ENCODE peak calls at places on chromosomes 1 and 21, in six cellular contexts. N is lower lobe of right lung, V is stomach, W is K562, I is fibroblast of lung, H is mesothelial cell of epicardium. M is an unnamed sample.

GRCh38 chr1:28602536-28603439 is 10.7 kb downstream of the RAB42 start:
- DNase-seq in N (no peak), V (peak), W (peak), I (peak), H (no peak), M (no peak)

GRCh38 chr1:84603941-84604830 is 29.9 kb upstream of the CTBS start:
- DNase-seq in N (no peak), V (no peak), W (peak), I (peak), H (no peak), M (no peak)

GRCh38 chr1:51378871-51379270 is 48.5 kb upstream of the TTC39A start:
- DNase-seq in N (no peak), V (no peak), W (no peak), I (no peak), H (no peak), M (no peak)

GRCh38 chr1:118812555-118812954 is 175.6 kb downstream of the TBX15 start:
- DNase-seq in N (no peak), V (no peak), W (no peak), I (no peak), H (no peak), M (no peak)

GRCh38 chr21:29196021-29196663 is 65.7 kb downstream of the MAP3K7CL start:
- DNase-seq in N (peak), V (peak), W (peak), I (peak), H (no peak), M (no peak)

GRCh38 chr1:236716160-236716559 is 29.9 kb downstream of the ACTN2 start:
- DNase-seq in N (no peak), V (no peak), W (no peak), I (peak), H (no peak), M (no peak)

GRCh38 chr21:41707231-41707988 is 59.4 kb downstream of the RIPK4 start:
- DNase-seq in N (no peak), V (no peak), W (no peak), I (peak), H (no peak), M (no peak)

GRCh38 chr1:182990413-182991144 is 32.6 kb upstream of the LAMC1 start:
- DNase-seq in N (no peak), V (no peak), W (no peak), I (peak), H (no peak), M (no peak)

GRCh38 chr1:8763888-8764287 is 53.6 kb downstream of the RERE start:
- DNase-seq in N (no peak), V (no peak), W (peak), I (no peak), H (no peak), M (no peak)

GRCh38 chr1:180917306-180918065 is 4.8 kb downstream of the KIAA1614 start:
- DNase-seq in N (no peak), V (no peak), W (no peak), I (peak), H (no peak), M (no peak)

GRCh38 chr1:182438326-182438725 is 11.6 kb upstream of the RGSL1 start:
- DNase-seq in N (no peak), V (no peak), W (no peak), I (no peak), H (no peak), M (no peak)

GRCh38 chr21:42650033-42650370 is 3.4 kb upstream of the PDE9A start:
- DNase-seq in N (no peak), V (peak), W (no peak), I (no peak), H (no peak), M (no peak)

GRCh38 chr1:241637604-241638003 is 2.6 kb downstream of the CHML start:
- DNase-seq in N (no peak), V (no peak), W (peak), I (peak), H (no peak), M (no peak)

GRCh38 chr1:47738560-47739182 is 258.5 kb downstream of the TRABD2B start:
- DNase-seq in N (no peak), V (peak), W (peak), I (peak), H (peak), M (no peak)

GRCh38 chr1:8600336-8600735 is 217.1 kb downstream of the RERE start:
- DNase-seq in N (no peak), V (no peak), W (no peak), I (no peak), H (no peak), M (no peak)

GRCh38 chr1:21781971-21782867 is 730 bp downstream of the USP48 start:
- DNase-seq in N (peak), V (peak), W (peak), I (peak), H (peak), M (peak)

GRCh38 chr1:239987103-239987745 is 104.5 kb upstream of the FMN2 start:
- DNase-seq in N (peak), V (peak), W (peak), I (peak), H (no peak), M (no peak)

GRCh38 chr1:61111084-61112050 is 29.0 kb downstream of the NFIA start:
- DNase-seq in N (no peak), V (no peak), W (no peak), I (no peak), H (no peak), M (no peak)

GRCh38 chr21:46161180-46161799 is 5.9 kb upstream of the FTCD start:
- DNase-seq in N (no peak), V (peak), W (no peak), I (no peak), H (no peak), M (no peak)

GRCh38 chr1:34611571-34611970 is 143.3 kb upstream of the GJB5 start:
- DNase-seq in N (no peak), V (no peak), W (no peak), I (no peak), H (no peak), M (no peak)

GRCh38 chr1:145799806-145800205 is 24.1 kb downstream of the RNF115 start:
- DNase-seq in N (no peak), V (no peak), W (no peak), I (peak), H (no peak), M (no peak)

GRCh38 chr1:169487561-169487960 is 1.8 kb upstream of the SLC19A2 start:
- DNase-seq in N (no peak), V (no peak), W (no peak), I (no peak), H (no peak), M (no peak)

GRCh38 chr21:8988696-8989095 is 1532.7 kb upstream of the TPTE start:
- DNase-seq in N (no peak), V (no peak), W (no peak), I (peak), H (no peak), M (no peak)

GRCh38 chr1:19799233-19799876 is 361 bp downstream of the TMCO4 start:
- DNase-seq in N (peak), V (peak), W (peak), I (peak), H (no peak), M (no peak)

GRCh38 chr1:55816456-55816794 is 601.3 kb upstream of the USP24 start:
- DNase-seq in N (no peak), V (no peak), W (no peak), I (peak), H (no peak), M (no peak)

GRCh38 chr1:119971710-119972570 is 75.6 kb upstream of the ADAM30 start:
- DNase-seq in N (no peak), V (no peak), W (no peak), I (no peak), H (no peak), M (no peak)

GRCh38 chr1:228109073-228109961 is at the start of gene MRPL55:
- DNase-seq in N (peak), V (peak), W (peak), I (peak), H (peak), M (peak)
- TF ChIP-seq CTCF in N (no peak), V (no peak), W (no peak), I (no peak), H (no peak), M (peak)

GRCh38 chr1:225711236-225711937 is 58.5 kb upstream of the ENAH start:
- DNase-seq in N (no peak), V (no peak), W (no peak), I (no peak), H (no peak), M (no peak)

GRCh38 chr1:225710804-225711203 is 57.9 kb upstream of the ENAH start:
- DNase-seq in N (no peak), V (no peak), W (no peak), I (peak), H (no peak), M (no peak)

GRCh38 chr1:225709101-225709500 is 56.2 kb upstream of the ENAH start:
- DNase-seq in N (no peak), V (no peak), W (no peak), I (no peak), H (no peak), M (no peak)

GRCh38 chr1:225712391-225712790 is 59.5 kb upstream of the ENAH start:
- DNase-seq in N (no peak), V (no peak), W (no peak), I (no peak), H (no peak), M (no peak)

GRCh38 chr1:225713281-225713680 is 60.4 kb upstream of the ENAH start:
- DNase-seq in N (no peak), V (no peak), W (no peak), I (no peak), H (no peak), M (no peak)
- TF ChIP-seq CTCF in N (no peak), V (no peak), W (no peak), I (no peak), H (no peak), M (no peak)

GRCh38 chr1:174159253-174160108 is at the start of gene RABGAP1L:
- DNase-seq in N (peak), V (peak), W (peak), I (peak), H (peak), M (peak)
- TF ChIP-seq CTCF in N (no peak), V (no peak), W (peak), I (no peak), H (no peak), M (peak)

DNA sequence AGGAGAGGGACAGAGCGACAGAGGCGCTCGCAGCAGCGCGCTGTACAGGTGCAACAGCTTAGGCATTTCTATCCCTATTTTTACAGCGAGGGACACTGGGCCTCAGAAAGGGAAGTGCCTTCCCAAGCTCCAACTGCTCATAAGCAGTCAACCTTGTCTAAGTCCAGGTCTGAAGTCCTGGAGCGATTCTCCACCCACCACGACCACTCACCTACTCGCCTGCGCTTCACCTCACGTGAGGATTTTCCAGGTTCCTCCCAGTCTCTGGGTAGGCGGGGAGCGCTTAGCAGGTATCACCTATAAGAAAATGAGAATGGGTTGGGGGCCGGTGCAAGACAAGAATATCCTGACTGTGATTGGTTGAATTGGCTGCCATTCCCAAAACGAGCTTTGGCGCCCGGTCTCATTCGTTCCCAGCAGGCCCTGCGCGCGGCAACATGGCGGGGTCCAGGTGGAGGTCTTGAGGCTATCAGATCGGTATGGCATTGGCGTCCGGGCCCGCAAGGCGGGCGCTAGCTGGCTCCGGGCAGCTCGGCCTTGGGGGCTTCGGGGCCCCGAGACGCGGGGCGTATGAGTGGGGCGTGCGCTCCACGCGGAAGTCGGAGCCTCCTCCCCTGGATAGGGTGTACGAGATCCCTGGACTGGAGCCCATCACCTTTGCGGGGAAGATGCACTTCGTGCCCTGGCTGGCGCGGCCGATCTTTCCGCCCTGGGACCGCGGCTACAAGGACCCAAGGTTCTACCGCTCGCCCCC is at the start of the genes CYB5RL and MRPL37:
- DNase-seq in N (peak), V (peak), W (peak), I (peak), H (peak), M (peak)
- TF ChIP-seq CTCF in N (no peak), V (no peak), W (no peak), I (no peak), H (no peak), M (no peak)

GRCh38 chr1:199040499-199040898 is 401.7 kb downstream of the PTPRC start:
- DNase-seq in N (no peak), V (no peak), W (no peak), I (no peak), H (no peak), M (no peak)
- TF ChIP-seq CTCF in N (no peak), V (no peak), W (no peak), I (no peak), H (no peak), M (no peak)

GRCh38 chr21:36999131-36999898 is 7.2 kb upstream of the RIPPLY3 start:
- DNase-seq in N (no peak), V (no peak), W (no peak), I (no peak), H (no peak), M (no peak)

GRCh38 chr21:37005548-37006242 is 807 bp upstream of the RIPPLY3 start:
- DNase-seq in N (no peak), V (no peak), W (no peak), I (no peak), H (no peak), M (no peak)

GRCh38 chr21:37001446-37001845 is 5.1 kb upstream of the RIPPLY3 start:
- DNase-seq in N (no peak), V (no peak), W (no peak), I (no peak), H (no peak), M (no peak)

GRCh38 chr21:36994501-36995189 is 11.9 kb upstream of the RIPPLY3 start:
- DNase-seq in N (no peak), V (no peak), W (no peak), I (peak), H (no peak), M (no peak)

DNA sequence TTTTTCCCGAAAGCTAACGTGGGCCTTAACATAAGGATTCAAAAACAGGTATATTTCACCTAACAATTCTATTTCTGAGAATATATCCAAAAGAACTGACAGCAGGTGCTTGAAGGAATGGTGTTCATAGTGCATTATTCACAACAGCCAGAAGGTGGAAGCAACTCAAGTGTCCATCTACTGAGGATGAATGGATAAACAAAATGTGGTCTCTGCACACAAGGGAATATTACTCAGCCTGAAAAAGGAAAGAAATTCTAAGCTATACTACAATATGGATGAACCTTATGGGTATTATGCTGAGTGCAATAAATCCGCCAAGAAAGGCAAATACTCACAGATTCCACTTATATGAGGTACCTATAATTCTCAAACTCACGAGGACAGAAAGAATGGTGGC is 6.1 kb upstream of the RIPPLY3 start:
- DNase-seq in N (no peak), V (no peak), W (no peak), I (no peak), H (no peak), M (no peak)
- TF ChIP-seq CTCF in N (no peak), V (no peak), W (peak), I (no peak), H (no peak), M (no peak)